ENCODE peak calls at places on chromosomes 4 and X, in five cellular contexts. R is natural killer cell, U is ELR, A is fibroblast of pulmonary artery, Q is astrocyte of the cerebellum. G is an unnamed sample.

GRCh38 chr4:38177792-38178665 is 217.8 kb downstream of the PTTG2 start:
- DNase-seq in R (peak), U (no peak), A (peak), Q (no peak), G (no peak)

GRCh38 chrX:109472939-109473713 is 8.8 kb downstream of the GUCY2F start:
- DNase-seq in R (no peak), U (peak), A (peak), Q (peak), G (peak)

GRCh38 chr4:85548116-85548515 is 73.2 kb downstream of the ARHGAP24 start:
- DNase-seq in R (no peak), U (no peak), A (peak), Q (no peak), G (no peak)

GRCh38 chr4:95508421-95508820 is 40.4 kb downstream of the UNC5C start:
- DNase-seq in R (no peak), U (no peak), A (peak), Q (peak), G (peak)

GRCh38 chr4:154551872-154552686 is 1.9 kb upstream of the PLRG1 start:
- DNase-seq in R (peak), U (peak), A (peak), Q (peak), G (peak)

GRCh38 chr4:19123681-19124080 is 1102.1 kb upstream of the LCORL start:
- DNase-seq in R (no peak), U (no peak), A (no peak), Q (no peak), G (no peak)

GRCh38 chr4:97309111-97309510 is 834.2 kb downstream of the STPG2 start:
- DNase-seq in R (no peak), U (no peak), A (no peak), Q (no peak), G (no peak)

GRCh38 chr4:56684320-56684719 is 3.2 kb upstream of the HOPX start:
- DNase-seq in R (no peak), U (peak), A (peak), Q (no peak), G (no peak)

GRCh38 chr4:172514801-172515200 is 653.8 kb upstream of the GALNT7 start:
- DNase-seq in R (no peak), U (no peak), A (no peak), Q (peak), G (no peak)

GRCh38 chrX:26562156-26562555 is 346.2 kb downstream of the MAGEB5 start:
- DNase-seq in R (no peak), U (no peak), A (no peak), Q (no peak), G (no peak)

GRCh38 chr4:100651499-100652165 is 133.8 kb upstream of the EMCN start:
- DNase-seq in R (no peak), U (no peak), A (no peak), Q (no peak), G (no peak)

G was measured in adipocyte.